ENCODE peak calls at places on chromosome 14, in six cellular contexts. I is progenitor cell of endocrine pancreas; S is HT1080; E is NCI-H2171 treated with DMSO at 0.1 percent for 48 hours; A is activated T-helper 1 cell treated with anti-CD3 and anti-CD28 coated beads, Interleukin-2, amount 50 U/mL, for 16 hours; Z is aorta. W is an unnamed sample.

GRCh38 chr14:93981316-93981715 is 4.9 kb upstream of the ASB2 start:
- DNase-seq in I (no peak), S (no peak), E (no peak), A (no peak), Z (no peak), W (no peak)

GRCh38 chr14:97878206-97878605 is 1081.0 kb downstream of the VRK1 start:
- DNase-seq in I (no peak), S (no peak), E (no peak), A (no peak), Z (peak; percentile 49), W (no peak)

GRCh38 chr14:75273272-75274044 is 5.2 kb upstream of the FOS start:
- DNase-seq in I (no peak), S (no peak), E (peak; percentile 18), A (no peak), Z (no peak), W (no peak)

GRCh38 chr14:35438910-35439713 is 34.6 kb upstream of the NFKBIA start:
- DNase-seq in I (no peak), S (peak; percentile 6), E (peak; percentile 97), A (no peak), Z (no peak), W (no peak)

GRCh38 chr14:28542040-28542439 is 224.5 kb upstream of the FOXG1 start:
- DNase-seq in I (no peak), S (no peak), E (no peak), A (no peak), Z (no peak), W (no peak)

GRCh38 chr14:24285351-24285750 is 14.0 kb upstream of the RABGGTA start:
- DNase-seq in I (no peak), S (no peak), E (no peak), A (no peak), Z (no peak), W (no peak)

GRCh38 chr14:103930051-103930604 is 1.9 kb downstream of the TDRD9 start:
- DNase-seq in I (no peak), S (no peak), E (no peak), A (no peak), Z (no peak), W (no peak)

GRCh38 chr14:30558362-30558674 is 640 bp upstream of the G2E3 start:
- DNase-seq in I (no peak), S (no peak), E (no peak), A (no peak), Z (no peak), W (no peak)

GRCh38 chr14:92728781-92729364 is 19.6 kb downstream of the LGMN start:
- DNase-seq in I (no peak), S (peak; percentile 91), E (peak; percentile 80), A (no peak), Z (no peak), W (no peak)

GRCh38 chr14:98226411-98226810 is 1045.6 kb downstream of the BCL11B start:
- DNase-seq in I (no peak), S (no peak), E (peak; percentile 99), A (no peak), Z (no peak), W (no peak)

GRCh38 chr14:36056846-36057245 is 119.7 kb downstream of the PTCSC3 start:
- DNase-seq in I (no peak), S (peak; percentile 55), E (no peak), A (no peak), Z (no peak), W (no peak)

GRCh38 chr14:73786942-73787759 is 64.5 kb upstream of the PTGR2 start:
- DNase-seq in I (peak; percentile 54), S (no peak), E (peak; percentile 42), A (peak; percentile 26), Z (peak; percentile 83), W (peak; percentile 84)

GRCh38 chr14:88919502-88919901 is 95.1 kb downstream of the TTC8 start:
- DNase-seq in I (no peak), S (peak; percentile 34), E (no peak), A (no peak), Z (no peak), W (no peak)

GRCh38 chr14:67263499-67264149 is 22.4 kb downstream of the PALS1 start:
- DNase-seq in I (no peak), S (peak; percentile 11), E (no peak), A (no peak), Z (no peak), W (no peak)

GRCh38 chr14:44941591-44941990 is 20.2 kb downstream of the KLHL28 start:
- DNase-seq in I (no peak), S (no peak), E (no peak), A (no peak), Z (no peak), W (no peak)

GRCh38 chr14:36069535-36069900 is 107.0 kb downstream of the PTCSC3 start:
- DNase-seq in I (no peak), S (peak; percentile 63), E (peak; percentile 63), A (no peak), Z (no peak), W (no peak)

GRCh38 chr14:70622111-70622712 is 19.5 kb upstream of the TTC9 start:
- DNase-seq in I (peak; percentile 21), S (peak; percentile 51), E (peak; percentile 80), A (no peak), Z (no peak), W (no peak)

GRCh38 chr14:101007765-101008164 is 104.2 kb upstream of the RTL1 start:
- DNase-seq in I (no peak), S (no peak), E (no peak), A (no peak), Z (no peak), W (peak; percentile 61)

GRCh38 chr14:80638620-80639215 is 302.8 kb downstream of the CEP128 start:
- DNase-seq in I (no peak), S (peak; percentile 85), E (no peak), A (no peak), Z (no peak), W (no peak)

GRCh38 chr14:22226381-22226780 is 362.6 kb downstream of the DAD1 start:
- DNase-seq in I (no peak), S (peak; percentile 17), E (no peak), A (no peak), Z (no peak), W (no peak)

GRCh38 chr14:101179691-101180211 is 276.2 kb upstream of the RTL1 start:
- DNase-seq in I (peak; percentile 7), S (no peak), E (no peak), A (no peak), Z (no peak), W (no peak)

GRCh38 chr14:52044791-52045522 is 23.9 kb downstream of the NID2 start:
- DNase-seq in I (no peak), S (peak; percentile 72), E (no peak), A (no peak), Z (no peak), W (no peak)

GRCh38 chr14:89428556-89429196 is 11.6 kb upstream of the FOXN3 start:
- DNase-seq in I (no peak), S (no peak), E (peak; percentile 97), A (no peak), Z (peak; percentile 64), W (peak; percentile 82)

GRCh38 chr14:90681889-90682429 is 134.3 kb downstream of the TTC7B start:
- DNase-seq in I (no peak), S (no peak), E (no peak), A (no peak), Z (no peak), W (no peak)

GRCh38 chr14:101839661-101840060 is 78.2 kb downstream of the PPP2R5C start:
- DNase-seq in I (no peak), S (no peak), E (no peak), A (no peak), Z (no peak), W (no peak)